ENCODE peak calls at places on chromosomes 3 and 15, in eight cellular contexts. A, P, T, E, Y, F, Q and K are unnamed samples.
A peak's percentile ranks its signal among the peaks of the same experiment; 100 is the strongest.

GRCh38 chr3:50724831-50725230 is 50.1 kb downstream of the DOCK3 start:
- DNase-seq in T (no peak), Y (no peak), A (no peak), E (no peak), Q (no peak), F (no peak), P (no peak), K (no peak)

GRCh38 chr3:194267744-194268658 is 83.1 kb downstream of the CPN2 start:
- DNase-seq in Q (no peak), A (no peak), E (no peak), Y (no peak), T (no peak), P (no peak), F (no peak), K (no peak)

GRCh38 chr15:77486542-77487478 is 66.1 kb downstream of the HMG20A start:
- DNase-seq in A (no peak), P (no peak), E (no peak), F (no peak), Q (no peak), T (no peak), Y (no peak), K (no peak)

GRCh38 chr3:5051772-5052171 is 70.3 kb upstream of the ARL8B start:
- DNase-seq in Q (no peak), E (no peak), P (no peak), Y (no peak), A (peak; percentile 42), F (no peak), T (no peak), K (no peak)

GRCh38 chr3:66489577-66489976 is 11.2 kb downstream of the LRIG1 start:
- DNase-seq in F (no peak), T (no peak), P (no peak), E (no peak), A (no peak), Y (no peak), Q (no peak), K (no peak)

GRCh38 chr3:133280591-133280990 is 119.3 kb upstream of the BFSP2 start:
- DNase-seq in Y (no peak), F (no peak), E (no peak), A (no peak), Q (no peak), P (no peak), T (no peak), K (no peak)

GRCh38 chr3:134761213-134761612 is 33.8 kb upstream of the EPHB1 start:
- DNase-seq in P (no peak), T (no peak), Y (no peak), A (no peak), Q (peak; percentile 43), F (no peak), E (no peak), K (no peak)

GRCh38 chr3:24270204-24270671 is 224.4 kb downstream of the THRB start:
- DNase-seq in F (no peak), E (no peak), Y (no peak), P (no peak), A (no peak), T (no peak), Q (no peak), K (no peak)